ENCODE peak calls at places on chromosomes 16 and 17, in four cellular contexts. F, C, A and H are unnamed samples.

GRCh38 chr17:9298776-9299295 is 276.8 kb downstream of the STX8 start:
- DNase-seq in C (no peak), A (no peak), F (no peak), H (no peak)

GRCh38 chr16:69315486-69316311 is 4.5 kb downstream of the VPS4A start:
- DNase-seq in F (no peak), A (no peak), C (no peak), H (no peak)

GRCh38 chr17:80678621-80679020 is 134.0 kb downstream of the RPTOR start:
- DNase-seq in C (no peak), A (peak; percentile 51), F (no peak), H (peak; percentile 44)

GRCh38 chr17:79979841-79980215 is 55.8 kb downstream of the TBC1D16 start:
- DNase-seq in A (no peak), F (peak; percentile 20), C (no peak), H (no peak)

GRCh38 chr17:40290629-40291296 is 3.1 kb downstream of the CDC6 start:
- DNase-seq in A (peak; percentile 92), F (no peak), C (no peak), H (peak; percentile 83)

GRCh38 chr17:45906927-45907622 is 12.7 kb downstream of the MAPT start:
- DNase-seq in A (no peak), C (no peak), F (no peak), H (no peak)

GRCh38 chr17:79837888-79838540 is 1.2 kb downstream of the CBX4 start:
- DNase-seq in A (no peak), F (no peak), C (no peak), H (no peak)

GRCh38 chr16:9380221-9380620 is 288.8 kb downstream of the HAPSTR1 start:
- DNase-seq in A (no peak), C (no peak), F (no peak), H (no peak)

GRCh38 chr16:66278604-66279262 is 87.8 kb upstream of the CDH5 start:
- DNase-seq in F (no peak), A (no peak), C (no peak), H (no peak)

GRCh38 chr17:31915456-31916100 is 14.1 kb upstream of the UTP6 start:
- DNase-seq in C (no peak), F (no peak), A (no peak), H (no peak)

GRCh38 chr16:74998481-74999207 is at the start of gene ZNRF1:
- DNase-seq in A (peak; percentile 87), C (peak; percentile 88), F (peak; percentile 86), H (peak; percentile 34)

GRCh38 chr17:47905221-47905733 is 9.2 kb downstream of the SP2 start:
- DNase-seq in A (peak; percentile 92), C (peak; percentile 81), F (peak; percentile 59), H (peak; percentile 96)

GRCh38 chr17:31564883-31565297 is 173.4 kb downstream of the RAB11FIP4 start:
- DNase-seq in F (no peak), C (no peak), A (peak; percentile 71), H (no peak)

GRCh38 chr17:80428796-80429195 is 13.8 kb downstream of the ENDOV start:
- DNase-seq in A (no peak), F (no peak), C (no peak), H (no peak)

GRCh38 chr16:74431516-74431915 is 10.2 kb upstream of the CLEC18B start:
- DNase-seq in C (no peak), A (no peak), F (no peak), H (no peak)

GRCh38 chr17:1089915-1090314 is 89.9 kb downstream of the ABR start:
- DNase-seq in A (peak; percentile 60), C (no peak), F (peak; percentile 87), H (no peak)

GRCh38 chr16:46632778-46633733 is 11.9 kb upstream of the SHCBP1 start:
- DNase-seq in C (no peak), F (no peak), A (no peak), H (no peak)

GRCh38 chr17:27872776-27873175 is 20.4 kb downstream of the LYRM9 start:
- DNase-seq in C (no peak), F (no peak), A (no peak), H (no peak)

GRCh38 chr16:5905935-5906334 is 808.3 kb upstream of the EEF2KMT start:
- DNase-seq in F (no peak), A (no peak), C (no peak), H (no peak)

GRCh38 chr17:75105269-75106080 is 4.3 kb upstream of the ARMC7 start:
- DNase-seq in C (no peak), F (peak; percentile 75), A (peak; percentile 54), H (no peak)

GRCh38 chr17:36183001-36183810 is 6.8 kb upstream of the TBC1D3B start:
- DNase-seq in F (peak; percentile 73), A (peak; percentile 89), C (peak; percentile 66), H (peak; percentile 16)

GRCh38 chr17:74527756-74528155 is 3.5 kb downstream of the CD300LB start:
- DNase-seq in F (no peak), A (no peak), C (no peak), H (no peak)

GRCh38 chr16:65323655-65324237 is 201.9 kb upstream of the CDH11 start:
- DNase-seq in C (no peak), F (no peak), A (no peak), H (no peak)

GRCh38 chr17:47254403-47254943 is 846 bp downstream of the ITGB3 start:
- DNase-seq in A (no peak), F (no peak), C (no peak), H (no peak)

GRCh38 chr16:50038756-50039529 is 13.9 kb downstream of the CNEP1R1 start:
- DNase-seq in F (peak; percentile 64), C (peak; percentile 25), A (no peak), H (no peak)

GRCh38 chr16:68734782-68735181 is 2.3 kb upstream of the CDH1 start:
- DNase-seq in F (no peak), C (no peak), A (no peak), H (no peak)

GRCh38 chr17:43550754-43551153 is 4.6 kb upstream of the ETV4 start:
- DNase-seq in C (no peak), A (no peak), F (no peak), H (no peak)

GRCh38 chr17:56777859-56778258 is 55.9 kb downstream of the C17orf67 start:
- DNase-seq in F (no peak), A (peak; percentile 9), C (no peak), H (no peak)

GRCh38 chr16:85306071-85306792 is 194.0 kb upstream of the CIBAR2 start:
- DNase-seq in F (peak; percentile 96), A (peak; percentile 94), C (peak; percentile 84), H (no peak)

GRCh38 chr17:80986816-80987480 is 4.7 kb upstream of the CHMP6 start:
- DNase-seq in F (peak; percentile 66), A (no peak), C (no peak), H (no peak)

GRCh38 chr17:35297666-35298065 is 54.8 kb downstream of the SLFN5 start:
- DNase-seq in C (no peak), A (no peak), F (no peak), H (no peak)

DNA sequence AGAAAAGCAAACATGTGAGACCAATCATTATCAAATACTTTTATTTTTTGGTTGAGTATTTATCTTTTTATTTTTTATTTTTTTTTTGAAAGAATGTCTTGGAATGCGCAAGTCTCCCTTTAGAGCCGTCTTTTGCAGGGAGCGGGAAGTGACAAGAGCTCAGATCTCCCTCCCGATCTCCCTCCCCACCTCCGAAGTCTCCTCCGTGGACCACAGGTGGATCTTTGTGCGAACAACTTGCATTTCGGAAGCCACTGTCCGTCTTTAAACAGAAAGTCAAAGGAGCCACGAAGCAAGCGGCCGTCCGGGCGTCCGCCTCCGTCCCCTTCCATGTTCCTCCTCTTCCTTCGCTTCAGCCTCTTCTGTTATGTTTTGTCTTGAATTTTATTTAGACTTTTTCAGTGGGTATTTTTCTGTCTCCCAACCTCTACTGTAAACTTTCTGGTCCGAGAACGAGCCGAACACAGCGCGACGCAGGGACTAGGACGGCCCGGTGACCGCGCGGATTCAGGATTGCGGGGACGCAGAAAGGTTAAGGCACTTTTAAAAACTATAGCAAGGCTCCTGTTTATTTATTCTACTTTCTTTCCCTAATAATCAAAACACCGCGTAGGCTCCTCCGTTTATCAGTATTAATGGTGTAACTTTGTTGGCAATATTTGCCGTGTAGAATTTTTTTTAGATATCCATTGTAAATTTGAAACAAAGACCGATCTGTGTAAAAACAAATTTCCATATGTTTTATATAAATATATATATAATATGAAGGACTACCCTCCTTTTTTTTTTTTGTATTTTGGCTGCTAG is 3.3 kb downstream of the FOXF1 start:
- DNase-seq in F (no peak), A (no peak), C (no peak), H (no peak)
- H3K4me3 ChIP-seq in F (peak overlapping the region; percentile 66), A (no peak overlapping the region), C (no peak overlapping the region), H (peak overlapping the region; percentile 71)

DNA sequence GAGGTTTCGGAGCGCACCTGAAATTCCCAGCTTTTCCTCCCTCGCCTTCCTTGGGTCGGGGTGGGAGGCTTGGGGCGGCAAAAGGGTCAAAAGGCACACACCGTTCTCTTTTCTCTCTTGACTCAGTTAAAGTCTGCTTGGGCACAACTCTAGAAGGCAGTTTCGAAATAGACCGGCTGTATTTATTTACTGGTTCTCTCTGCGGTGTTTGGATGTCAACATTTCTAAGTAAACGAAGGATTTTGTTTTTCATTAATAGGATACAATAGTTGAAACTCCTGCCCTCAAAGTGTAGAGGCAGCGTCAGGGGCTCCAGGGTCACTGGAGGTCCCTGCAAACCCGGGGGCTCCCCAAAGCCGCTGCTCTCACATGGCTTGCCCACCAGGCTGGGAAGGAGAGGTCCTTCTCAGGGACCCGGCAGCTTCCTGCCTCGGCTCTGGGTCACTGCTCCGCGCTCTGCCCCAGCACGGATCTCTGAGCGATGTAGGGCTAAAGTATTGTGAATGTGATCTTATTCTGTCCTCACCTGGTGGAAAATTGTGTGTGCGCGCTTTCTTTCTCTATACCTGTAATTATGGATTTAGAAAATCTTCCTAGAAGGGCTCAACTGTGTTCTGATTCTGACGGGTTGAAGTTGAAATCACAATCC is 952 bp downstream of the BMERB1 start:
- DNase-seq in C (no peak), A (no peak), F (no peak), H (no peak)
- H3K4me3 ChIP-seq in C (peak overlapping the region; percentile 90), A (peak overlapping the region; percentile 89), F (peak overlapping the region; percentile 69), H (peak overlapping the region; percentile 61)

GRCh38 chr16:81997738-81998137 is 13.5 kb downstream of the SDR42E1 start:
- DNase-seq in F (no peak), A (peak; percentile 54), C (no peak), H (peak; percentile 66)
- H3K4me3 ChIP-seq in F (no peak overlapping the region), A (no peak overlapping the region), C (no peak overlapping the region), H (no peak overlapping the region)

DNA sequence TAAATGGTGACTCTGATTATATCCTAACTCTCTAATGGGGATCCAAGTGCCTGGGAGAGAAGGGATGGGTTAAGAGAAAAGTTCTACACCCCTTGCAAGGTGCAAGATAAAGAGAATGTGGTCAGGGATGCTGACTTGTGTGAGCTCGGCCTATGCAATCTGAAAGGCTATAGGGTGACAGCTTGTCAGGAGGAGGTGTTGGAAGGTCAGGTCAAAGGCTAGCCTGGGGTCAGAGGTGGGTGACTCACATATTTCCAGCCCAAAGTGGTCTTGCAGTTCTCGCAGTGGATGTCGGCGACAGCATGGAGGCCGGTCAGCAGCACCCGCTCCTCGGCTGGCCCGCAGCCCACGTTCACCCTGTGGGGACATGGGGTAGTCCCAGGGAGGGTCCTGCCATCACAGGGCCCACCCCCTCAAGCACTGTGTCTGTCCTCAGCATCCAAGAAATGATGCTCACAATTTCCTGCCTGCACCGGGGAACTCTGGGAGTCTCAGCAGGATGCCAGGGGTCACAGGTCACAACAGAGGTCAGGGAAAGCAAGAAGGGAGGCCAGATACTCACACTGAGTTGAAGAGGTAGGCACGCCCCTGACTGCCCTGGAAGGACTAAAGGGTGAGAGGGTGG is 1.4 kb downstream of the YPEL3 start:
- DNase-seq in C (no peak), A (no peak), F (no peak), H (no peak)
- H3K4me3 ChIP-seq in C (peak overlapping the region; percentile 88), A (peak overlapping the region; percentile 86), F (peak overlapping the region; percentile 86), H (peak overlapping the region; percentile 69)